ENCODE peak calls at places on chromosomes 11 and 22, in five cellular contexts. H, V, B, U and A are unnamed samples.

GRCh38 chr11:122167100-122167499 is 51.1 kb upstream of the BLID start:
- DNase-seq in H (no peak), V (no peak), B (no peak), U (peak), A (no peak)

GRCh38 chr11:17145972-17146371 is 61.8 kb downstream of the PIK3C2A start:
- DNase-seq in H (no peak), V (no peak), B (no peak), U (peak), A (no peak)

GRCh38 chr11:68990995-68991780 is 10.4 kb upstream of the MRGPRD start:
- DNase-seq in H (no peak), V (no peak), B (no peak), U (no peak), A (no peak)

GRCh38 chr22:36911887-36912661 is 1.4 kb upstream of the CSF2RB start:
- DNase-seq in H (no peak), V (no peak), B (no peak), U (no peak), A (no peak)

GRCh38 chr11:72395993-72396392 is 38.3 kb downstream of the CLPB start:
- DNase-seq in H (no peak), V (no peak), B (no peak), U (no peak), A (no peak)

GRCh38 chr11:82889133-82890001 is 10.9 kb downstream of the PRCP start:
- DNase-seq in H (peak), V (no peak), B (no peak), U (peak), A (no peak)

GRCh38 chr22:36323855-36324331 is 63.9 kb downstream of the MYH9 start:
- DNase-seq in H (no peak), V (no peak), B (no peak), U (no peak), A (no peak)

GRCh38 chr11:76824980-76825725 is 35.6 kb upstream of the ACER3 start:
- DNase-seq in H (no peak), V (no peak), B (peak), U (peak), A (no peak)

GRCh38 chr11:73312806-73313403 is 4.8 kb downstream of the ARHGEF17 start:
- DNase-seq in H (no peak), V (no peak), B (no peak), U (peak), A (no peak)

GRCh38 chr22:46996595-46997310 is 234.3 kb downstream of the TBC1D22A start:
- DNase-seq in H (no peak), V (no peak), B (no peak), U (no peak), A (no peak)

GRCh38 chr11:5690216-5690615 is 626 bp downstream of the TRIM22 start:
- DNase-seq in H (no peak), V (no peak), B (no peak), U (peak), A (no peak)

GRCh38 chr11:27910186-27910941 is 197.6 kb downstream of the KIF18A start:
- DNase-seq in H (no peak), V (no peak), B (no peak), U (peak), A (no peak)

GRCh38 chr11:94948070-94948617 is 25.2 kb downstream of the CWC15 start:
- DNase-seq in H (peak), V (no peak), B (no peak), U (peak), A (no peak)

GRCh38 chr11:2175659-2176058 is 4.0 kb upstream of the TH start:
- DNase-seq in H (no peak), V (no peak), B (no peak), U (peak), A (peak)

GRCh38 chr22:41347066-41347859 is 34.5 kb upstream of the TEF start:
- DNase-seq in H (no peak), V (no peak), B (no peak), U (no peak), A (no peak)

GRCh38 chr22:29762263-29762662 is 4.5 kb downstream of the ZMAT5 start:
- DNase-seq in H (no peak), V (no peak), B (no peak), U (no peak), A (no peak)

GRCh38 chr11:2258501-2259465 is 11.6 kb downstream of the ASCL2 start:
- DNase-seq in H (no peak), V (peak), B (peak), U (no peak), A (no peak)

GRCh38 chr22:50408311-50408710 is 65.2 kb downstream of the PPP6R2 start:
- DNase-seq in H (no peak), V (no peak), B (no peak), U (no peak), A (no peak)
- TF ChIP-seq POLR2A in H (no peak), V (no peak), B (no peak), U (no peak), A (no peak)

GRCh38 chr22:50706481-50707125 is 31.4 kb upstream of the ACR start:
- DNase-seq in H (no peak), V (no peak), B (no peak), U (no peak), A (no peak)
- TF ChIP-seq POLR2A in H (no peak), V (no peak), B (no peak), U (no peak), A (no peak)

DNA sequence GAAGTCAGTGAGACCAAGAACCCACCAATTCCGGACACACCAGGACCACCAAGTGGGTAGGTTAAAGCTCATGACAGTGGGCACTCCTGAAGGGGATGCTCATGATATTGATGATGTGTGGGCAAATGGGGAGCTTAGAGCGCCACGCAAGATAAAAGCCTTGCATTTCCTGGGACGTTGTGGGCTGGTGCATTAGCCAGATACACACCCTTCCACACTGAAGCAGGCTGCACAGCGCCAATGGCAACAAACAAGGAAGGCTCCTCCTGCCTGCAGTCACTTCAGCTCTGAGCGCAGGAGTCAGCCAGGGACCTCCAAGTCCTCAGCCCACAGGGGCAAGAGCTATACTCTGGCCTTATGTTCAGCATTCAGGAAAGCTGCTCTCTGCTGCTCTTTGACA is 20.6 kb downstream of the TMEM218 start:
- DNase-seq in H (no peak), V (no peak), B (no peak), U (no peak), A (no peak)
- TF ChIP-seq POLR2A in H (no peak), V (no peak), B (no peak), U (no peak), A (no peak)

GRCh38 chr11:46203746-46204145 is 73.7 kb upstream of the CREB3L1 start:
- DNase-seq in H (no peak), V (no peak), B (no peak), U (no peak), A (no peak)
- TF ChIP-seq POLR2A in H (no peak), V (no peak), B (no peak), U (no peak), A (no peak)

GRCh38 chr11:134643519-134644042 is 231.5 kb upstream of the B3GAT1 start:
- DNase-seq in H (no peak), V (no peak), B (no peak), U (no peak), A (no peak)

GRCh38 chr11:134646561-134646960 is 234.5 kb upstream of the B3GAT1 start:
- DNase-seq in H (no peak), V (no peak), B (no peak), U (no peak), A (no peak)

GRCh38 chr11:134647066-134647746 is 235.2 kb upstream of the B3GAT1 start:
- DNase-seq in H (no peak), V (no peak), B (no peak), U (no peak), A (no peak)

GRCh38 chr11:134644489-134645456 is 232.7 kb upstream of the B3GAT1 start:
- DNase-seq in H (no peak), V (no peak), B (no peak), U (no peak), A (no peak)

DNA sequence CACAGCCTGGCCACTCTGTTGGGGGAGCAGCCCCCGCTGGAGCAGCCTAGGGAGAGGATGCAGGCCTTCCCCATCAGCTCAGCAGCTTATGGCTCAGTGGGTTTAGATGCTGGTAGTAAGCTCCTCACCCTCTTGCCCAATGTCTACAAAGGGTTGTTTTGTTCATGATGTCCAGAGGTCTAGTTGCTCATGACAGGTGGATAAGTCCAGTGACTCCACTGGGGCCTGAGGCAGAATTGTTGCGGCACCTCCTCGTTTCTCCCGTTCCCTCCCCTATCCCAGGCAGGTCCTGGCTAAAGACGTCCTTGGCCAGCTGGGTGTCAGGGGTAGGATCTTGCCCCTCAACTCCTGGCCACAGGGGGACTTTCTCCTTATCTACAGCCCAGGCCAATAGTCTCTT is 233.5 kb upstream of the B3GAT1 start:
- DNase-seq in H (no peak), V (no peak), B (no peak), U (no peak), A (no peak)
- TF ChIP-seq POLR2A in H (no peak), V (no peak), B (no peak), U (no peak), A (no peak)

DNA sequence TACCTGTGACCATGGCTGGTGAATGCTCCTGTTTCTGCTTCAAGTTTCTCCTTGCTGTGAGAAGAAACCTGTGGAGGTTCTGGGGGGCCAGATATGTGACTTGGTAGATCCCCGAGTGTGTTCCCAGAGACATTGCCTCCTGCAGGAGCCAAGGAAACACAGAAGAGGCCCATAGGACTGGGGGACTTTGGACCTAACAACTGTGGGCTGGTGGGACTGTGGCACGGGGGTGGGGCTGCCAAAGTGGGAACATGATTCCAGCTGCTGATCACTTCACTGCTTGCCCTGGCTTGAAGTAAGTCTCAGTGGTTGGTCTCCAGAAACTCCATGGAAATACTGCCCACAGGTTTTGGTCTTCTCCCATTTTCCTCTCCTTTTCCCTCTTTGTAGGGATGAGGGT is 4.1 kb upstream of the NR1H3 start:
- DNase-seq in H (no peak), V (no peak), B (no peak), U (no peak), A (no peak)
- TF ChIP-seq POLR2A in H (no peak), V (no peak), B (no peak), U (no peak), A (no peak)

GRCh38 chr11:58731819-58732218 is at the start of gene GLYAT:
- DNase-seq in H (no peak), V (no peak), B (no peak), U (no peak), A (no peak)
- TF ChIP-seq POLR2A in H (no peak), V (no peak), B (no peak), U (no peak), A (no peak)

GRCh38 chr22:22420580-22420979 is 88.0 kb downstream of the ZNF280B start:
- DNase-seq in H (no peak), V (no peak), B (no peak), U (no peak), A (no peak)

GRCh38 chr22:22421392-22421791 is 87.2 kb downstream of the ZNF280B start:
- DNase-seq in H (no peak), V (no peak), B (no peak), U (no peak), A (no peak)

GRCh38 chr22:22418957-22419356 is 89.6 kb downstream of the ZNF280B start:
- DNase-seq in H (no peak), V (no peak), B (no peak), U (no peak), A (no peak)

GRCh38 chr22:22417495-22418162 is 90.9 kb downstream of the ZNF280B start:
- DNase-seq in H (no peak), V (no peak), B (no peak), U (no peak), A (no peak)

GRCh38 chr22:22418163-22418549 is 90.4 kb downstream of the ZNF280B start:
- DNase-seq in H (no peak), V (no peak), B (no peak), U (no peak), A (no peak)
- TF ChIP-seq POLR2A in H (no peak), V (no peak), B (no peak), U (no peak), A (no peak)

DNA sequence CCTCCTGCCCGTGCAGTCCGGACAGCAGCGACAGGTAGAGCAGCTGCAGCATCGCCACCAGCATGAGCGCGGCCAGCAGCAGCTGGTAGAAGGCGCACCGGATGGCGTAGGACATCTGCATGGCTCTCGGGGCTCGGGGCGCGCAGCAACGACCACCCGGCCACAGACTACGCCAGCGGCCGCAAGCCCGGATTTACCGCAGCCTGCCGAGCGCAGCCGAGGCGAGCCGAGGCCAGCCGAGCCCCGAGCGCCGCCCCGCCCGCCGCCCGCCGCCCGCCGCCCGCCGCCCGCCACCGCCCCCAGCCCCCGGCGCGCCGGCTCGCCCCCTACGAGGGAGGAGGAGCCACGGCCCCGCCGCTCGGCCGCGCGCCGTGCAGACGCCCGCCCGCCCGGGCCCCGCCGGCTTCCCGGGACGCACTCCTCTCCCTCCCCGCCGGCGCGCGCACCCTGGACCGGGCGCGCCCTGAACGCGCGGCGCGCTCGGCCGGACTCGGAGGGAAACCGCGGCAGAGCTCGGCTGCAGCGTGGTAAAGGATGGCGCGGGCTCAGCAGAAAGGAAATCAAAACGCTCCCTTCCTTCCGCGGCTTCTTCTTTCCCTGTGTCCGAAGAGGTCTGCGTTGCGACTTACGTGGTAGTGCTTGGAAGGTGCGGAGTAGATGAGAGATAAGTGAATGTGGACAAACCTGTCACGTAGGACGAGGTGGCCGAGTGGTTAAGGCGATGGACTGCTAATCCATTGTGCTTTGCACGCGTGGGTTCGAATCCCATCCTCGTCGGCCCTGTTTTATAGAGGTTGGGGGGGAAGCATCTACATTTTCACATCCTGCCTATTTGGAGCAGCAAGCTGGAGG is at the start of gene B4GAT1:
- DNase-seq in H (peak), V (peak), B (peak), U (peak), A (no peak)
- TF ChIP-seq POLR2A in H (peak), V (no peak), B (peak), U (peak), A (peak)